ENCODE peak calls at places on chromosomes 13 and 19, in eight cellular contexts. S, I, H, G, W, D, C and P are unnamed samples.

GRCh38 chr19:28960986-28961705 is 251.8 kb downstream of the UQCRFS1 start:
- DNase-seq in S (no peak), I (no peak), H (peak), G (no peak), W (no peak), D (no peak), C (no peak), P (no peak)

GRCh38 chr19:3511506-3512251 is 5.6 kb downstream of the FZR1 start:
- DNase-seq in S (peak), I (no peak), H (no peak), G (no peak), W (no peak), D (no peak), C (no peak), P (no peak)

GRCh38 chr19:7694499-7694898 is 7.4 kb downstream of the FCER2 start:
- DNase-seq in S (no peak), I (no peak), H (no peak), G (no peak), W (no peak), D (no peak), C (no peak), P (no peak)

GRCh38 chr13:112904436-112904960 is 64.5 kb upstream of the MCF2L start:
- DNase-seq in S (no peak), I (no peak), H (no peak), G (no peak), W (no peak), D (no peak), C (no peak), P (no peak)

GRCh38 chr19:1445932-1446712 is 3.8 kb upstream of the APC2 start:
- DNase-seq in S (no peak), I (no peak), H (no peak), G (peak), W (peak), D (no peak), C (no peak), P (peak)

GRCh38 chr19:1505991-1506881 is 6.6 kb downstream of the ADAMTSL5 start:
- DNase-seq in S (peak), I (no peak), H (no peak), G (no peak), W (no peak), D (no peak), C (peak), P (no peak)

GRCh38 chr13:113065406-113066141 is 40.0 kb upstream of the F7 start:
- DNase-seq in S (no peak), I (no peak), H (peak), G (no peak), W (no peak), D (no peak), C (no peak), P (no peak)

GRCh38 chr13:113538689-113539058 is 45.9 kb upstream of the TFDP1 start:
- DNase-seq in S (no peak), I (no peak), H (no peak), G (no peak), W (no peak), D (no peak), C (no peak), P (no peak)

GRCh38 chr19:51020988-51021651 is 1.6 kb upstream of the KLK10 start:
- DNase-seq in S (no peak), I (no peak), H (peak), G (no peak), W (peak), D (no peak), C (no peak), P (peak)

GRCh38 chr13:51728972-51729371 is 75.0 kb downstream of the DHRS12 start:
- DNase-seq in S (no peak), I (no peak), H (peak), G (no peak), W (no peak), D (no peak), C (no peak), P (no peak)

GRCh38 chr13:30181856-30182651 is 125.3 kb downstream of the KATNAL1 start:
- DNase-seq in S (no peak), I (no peak), H (no peak), G (no peak), W (no peak), D (no peak), C (no peak), P (no peak)

GRCh38 chr19:2558543-2558942 is 82.6 kb downstream of the GADD45B start:
- DNase-seq in S (no peak), I (no peak), H (no peak), G (no peak), W (no peak), D (no peak), C (no peak), P (no peak)

GRCh38 chr19:19531951-19532805 is 3.5 kb downstream of the YJEFN3 start:
- DNase-seq in S (peak), I (peak), H (peak), G (peak), W (peak), D (peak), C (peak), P (peak)

GRCh38 chr13:32600891-32601290 is 14.6 kb downstream of the PDS5B start:
- DNase-seq in S (no peak), I (no peak), H (no peak), G (no peak), W (no peak), D (no peak), C (no peak), P (no peak)

GRCh38 chr13:114142640-114143490 is 10.4 kb upstream of the RASA3 start:
- DNase-seq in S (peak), I (no peak), H (no peak), G (no peak), W (no peak), D (peak), C (no peak), P (no peak)

GRCh38 chr19:29771708-29772415 is 39.9 kb upstream of the CCNE1 start:
- DNase-seq in S (no peak), I (peak), H (peak), G (peak), W (peak), D (no peak), C (no peak), P (peak)

GRCh38 chr19:46427518-46427917 is 1.2 kb downstream of the PNMA8C start:
- DNase-seq in S (no peak), I (no peak), H (no peak), G (no peak), W (no peak), D (no peak), C (no peak), P (no peak)

GRCh38 chr19:44113138-44113783 is at the start of gene ZNF225:
- DNase-seq in S (peak), I (peak), H (peak), G (peak), W (peak), D (peak), C (peak), P (peak)

GRCh38 chr13:53637971-53638547 is 609.4 kb downstream of the OLFM4 start:
- DNase-seq in S (no peak), I (no peak), H (no peak), G (no peak), W (no peak), D (no peak), C (no peak), P (no peak)

GRCh38 chr13:106610511-106610910 is 42.6 kb upstream of the ARGLU1 start:
- DNase-seq in S (no peak), I (no peak), H (peak), G (no peak), W (no peak), D (no peak), C (no peak), P (no peak)

GRCh38 chr13:98416408-98416807 is 160.5 kb downstream of the STK24 start:
- DNase-seq in S (no peak), I (peak), H (no peak), G (no peak), W (no peak), D (no peak), C (no peak), P (no peak)

GRCh38 chr13:110772091-110772984 is 58.8 kb downstream of the ING1 start:
- DNase-seq in S (no peak), I (no peak), H (no peak), G (no peak), W (no peak), D (no peak), C (no peak), P (no peak)

GRCh38 chr13:96824110-96824509 is 170.2 kb downstream of the OXGR1 start:
- DNase-seq in S (no peak), I (no peak), H (peak), G (no peak), W (no peak), D (no peak), C (no peak), P (no peak)

GRCh38 chr13:102394158-102395053 is 7.4 kb downstream of the FGF14 start:
- DNase-seq in S (peak), I (peak), H (peak), G (peak), W (peak), D (peak), C (peak), P (peak)